ENCODE peak calls at places on chromosomes 6 and 20, in four cellular contexts. Z is AG10803, H is upper lobe of right lung, P is endodermal cell. Y is an unnamed sample.

GRCh38 chr6:139164001-139164400 is 29.1 kb downstream of the HECA start:
- DNase-seq in Z (no peak), P (peak), H (no peak), Y (no peak)

GRCh38 chr6:140002406-140003022 is 628.1 kb upstream of the CITED2 start:
- DNase-seq in Z (peak), P (no peak), H (no peak), Y (no peak)

GRCh38 chr6:52301326-52301725 is 16.8 kb upstream of the MCM3 start:
- DNase-seq in H (no peak), Z (no peak), P (no peak), Y (no peak)

GRCh38 chr6:88376759-88377387 is 210.7 kb upstream of the CNR1 start:
- DNase-seq in H (no peak), Z (peak), P (no peak), Y (no peak)

GRCh38 chr6:84249724-84250123 is 22.3 kb upstream of the CEP162 start:
- DNase-seq in Z (no peak), P (peak), H (no peak), Y (no peak)

GRCh38 chr6:73579851-73580246 is 59.0 kb upstream of the EEF1A1 start:
- DNase-seq in Z (peak), H (no peak), P (no peak), Y (no peak)

GRCh38 chr20:2879148-2879547 is 5.9 kb downstream of the PTPRA start:
- DNase-seq in H (no peak), P (no peak), Z (peak), Y (no peak)

GRCh38 chr20:33739493-33739892 is 7.7 kb downstream of the ZNF341 start:
- DNase-seq in H (no peak), Z (no peak), P (no peak), Y (no peak)

GRCh38 chr20:4038047-4038459 is 22.7 kb upstream of the RNF24 start:
- DNase-seq in P (peak), Z (peak), H (peak), Y (peak)

GRCh38 chr20:63553933-63554290 is at the start of gene FNDC11:
- DNase-seq in Z (peak), H (peak), P (peak), Y (peak)

GRCh38 chr20:52806918-52807317 is 165.2 kb upstream of the TSHZ2 start:
- DNase-seq in Z (no peak), H (no peak), P (no peak), Y (no peak)

GRCh38 chr20:52814371-52814770 is 157.8 kb upstream of the TSHZ2 start:
- DNase-seq in H (no peak), Z (no peak), P (no peak), Y (no peak)

GRCh38 chr20:52809003-52809402 is 163.2 kb upstream of the TSHZ2 start:
- DNase-seq in H (no peak), Z (no peak), P (no peak), Y (no peak)

DNA sequence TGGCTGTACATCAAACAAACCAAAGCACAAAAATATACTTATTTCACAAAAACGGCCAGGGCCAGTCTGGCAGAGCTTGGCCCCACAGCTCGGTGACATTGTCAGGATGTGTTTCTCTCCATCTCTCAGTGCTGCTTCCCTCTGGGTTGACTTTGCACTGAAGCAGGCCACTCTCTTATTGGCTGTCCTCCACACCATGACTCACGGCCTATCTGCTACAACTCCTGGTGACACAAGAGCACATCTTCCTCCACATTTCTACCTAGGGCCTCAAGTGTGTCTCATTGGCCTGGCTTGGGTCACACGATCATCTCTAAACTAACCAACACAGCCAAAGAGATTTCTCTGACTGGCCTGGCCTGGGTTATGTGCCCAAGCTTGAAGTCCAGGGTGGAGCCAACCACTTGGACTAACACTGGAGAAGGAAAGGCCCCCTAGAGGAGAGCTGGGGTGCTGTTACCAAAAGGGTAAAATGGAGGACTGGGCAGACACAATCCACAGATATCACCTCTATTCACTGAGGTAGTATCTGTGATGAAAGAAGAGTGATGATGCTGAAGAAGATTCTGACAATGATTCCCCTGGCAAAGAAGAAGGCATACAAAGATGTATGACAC is 159.8 kb upstream of the TSHZ2 start:
- DNase-seq in P (peak), H (no peak), Z (no peak), Y (no peak)
- TF ChIP-seq CTCF in P (peak), H (no peak), Z (no peak), Y (no peak)

GRCh38 chr6:157961829-157962228 is 19.8 kb upstream of the SYNJ2 start:
- DNase-seq in Z (no peak), P (no peak), H (no peak), Y (no peak)
- TF ChIP-seq CTCF in Z (no peak), P (no peak), H (no peak), Y (no peak)

GRCh38 chr6:9896806-9897205 is 518.1 kb downstream of the TFAP2A start:
- DNase-seq in H (no peak), P (no peak), Z (no peak), Y (no peak)

GRCh38 chr6:9901376-9901775 is 513.5 kb downstream of the TFAP2A start:
- DNase-seq in H (no peak), Z (no peak), P (no peak), Y (no peak)
- TF ChIP-seq CTCF in H (no peak), Z (no peak), P (no peak), Y (no peak)

DNA sequence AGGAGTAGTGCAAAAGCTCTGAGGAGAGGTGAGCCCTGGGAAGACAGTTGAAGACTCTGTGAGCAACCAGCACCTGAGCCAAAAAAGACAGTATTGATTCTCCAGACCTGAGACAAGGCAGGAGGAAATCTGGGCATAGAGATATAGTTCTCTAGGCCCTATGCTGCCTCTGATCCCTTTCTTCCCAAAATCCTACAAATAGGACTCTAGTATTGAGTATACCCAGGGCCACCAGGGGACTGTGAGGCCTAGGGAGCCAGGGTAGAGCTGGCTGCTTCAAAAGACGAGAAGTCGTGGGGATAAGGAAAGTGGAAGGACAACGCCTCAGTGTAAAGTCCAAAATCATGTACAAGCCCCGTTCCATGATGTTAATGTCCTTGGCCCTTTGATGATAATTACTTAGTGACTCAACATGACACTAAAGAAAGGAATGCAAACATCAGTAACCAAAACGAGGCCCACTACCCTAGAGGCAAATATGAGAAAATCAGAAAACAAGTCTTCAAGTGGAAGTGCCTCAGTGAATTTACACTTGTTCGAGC is 197.3 kb upstream of the PROKR2 start:
- DNase-seq in H (no peak), P (no peak), Z (peak), Y (no peak)
- TF ChIP-seq CTCF in H (no peak), P (no peak), Z (peak), Y (no peak)

DNA sequence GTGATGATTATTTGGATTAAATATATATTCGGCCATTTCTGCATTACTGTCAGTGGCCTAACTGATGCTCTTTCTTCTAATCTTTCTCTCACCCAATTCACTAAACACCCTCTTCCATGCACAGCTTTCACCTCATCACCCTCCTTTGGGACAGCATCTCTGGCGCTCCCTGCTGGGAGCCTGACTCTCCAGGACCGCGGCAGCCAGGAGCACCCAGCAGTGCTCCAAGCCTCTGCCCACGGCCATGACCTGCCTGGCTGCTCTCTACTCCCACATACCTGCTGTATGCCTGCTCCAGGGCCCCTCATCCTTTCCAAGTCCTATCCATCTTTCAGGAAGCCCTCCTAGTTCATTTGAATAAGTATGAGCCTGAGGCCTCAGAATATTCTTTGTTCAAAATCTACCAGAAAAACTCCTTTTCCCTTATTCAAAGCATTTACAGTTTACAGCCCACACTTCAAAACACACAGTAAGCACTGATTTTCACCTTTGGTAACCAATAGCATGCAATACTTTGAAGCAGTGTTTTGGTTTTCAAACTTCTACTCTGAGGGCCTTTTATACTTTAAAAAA is 15.2 kb downstream of the CTCFL start:
- DNase-seq in Z (no peak), P (peak), H (no peak), Y (peak)
- TF ChIP-seq CTCF in Z (peak), P (peak), H (peak), Y (peak)

GRCh38 chr6:3163248-3163594 is 5.9 kb upstream of the TUBB2A start:
- DNase-seq in H (no peak), Z (no peak), P (no peak), Y (no peak)
- TF ChIP-seq CTCF in H (no peak), Z (no peak), P (peak), Y (no peak)

Y was measured in GM20000.